ENCODE peak calls at places on chromosomes 12 and 14, in nine cellular contexts. One of them, this sample, is unnamed.

GRCh38 chr12:52630609-52631200 is 12.3 kb upstream of the KRT73 start:
- DNase-seq in stimulated activated CD4-positive, alpha-beta T cell treated with anti-CD3 and anti-CD28 coated beads, Interleukin-15, amount 100 ng/mL, for 24 hours: no peak
- DNase-seq in NCI-H1105 treated with DMSO at 0.1 percent for 48 hours: no peak
- DNase-seq in left lung: no peak
- DNase-seq in Calu3: no peak
- DNase-seq in posterior cingulate gyrus: no peak
- DNase-seq in WTC11: no peak
- DNase-seq in EL: no peak
- DNase-seq in AG20443: no peak
- DNase-seq in this sample: no peak

GRCh38 chr14:75717729-75718128 is 56.7 kb downstream of the TTLL5 start:
- DNase-seq in stimulated activated CD4-positive, alpha-beta T cell treated with anti-CD3 and anti-CD28 coated beads, Interleukin-15, amount 100 ng/mL, for 24 hours: no peak
- DNase-seq in NCI-H1105 treated with DMSO at 0.1 percent for 48 hours: no peak
- DNase-seq in left lung: no peak
- DNase-seq in Calu3: no peak
- DNase-seq in posterior cingulate gyrus: no peak
- DNase-seq in WTC11: no peak
- DNase-seq in EL: no peak
- DNase-seq in AG20443: no peak
- DNase-seq in this sample: no peak

GRCh38 chr12:43444940-43445564 is 107.0 kb downstream of the ADAMTS20 start:
- DNase-seq in stimulated activated CD4-positive, alpha-beta T cell treated with anti-CD3 and anti-CD28 coated beads, Interleukin-15, amount 100 ng/mL, for 24 hours: peak
- DNase-seq in NCI-H1105 treated with DMSO at 0.1 percent for 48 hours: peak
- DNase-seq in left lung: no peak
- DNase-seq in Calu3: peak
- DNase-seq in posterior cingulate gyrus: no peak
- DNase-seq in WTC11: peak
- DNase-seq in EL: peak
- DNase-seq in AG20443: peak
- DNase-seq in this sample: peak

GRCh38 chr12:40691913-40692616 is at the start of gene CNTN1:
- DNase-seq in stimulated activated CD4-positive, alpha-beta T cell treated with anti-CD3 and anti-CD28 coated beads, Interleukin-15, amount 100 ng/mL, for 24 hours: no peak
- DNase-seq in NCI-H1105 treated with DMSO at 0.1 percent for 48 hours: peak
- DNase-seq in left lung: peak
- DNase-seq in Calu3: no peak
- DNase-seq in posterior cingulate gyrus: peak
- DNase-seq in WTC11: peak
- DNase-seq in EL: peak
- DNase-seq in AG20443: peak
- DNase-seq in this sample: no peak

GRCh38 chr12:45934956-45935355 is 55.4 kb downstream of the SCAF11 start:
- DNase-seq in stimulated activated CD4-positive, alpha-beta T cell treated with anti-CD3 and anti-CD28 coated beads, Interleukin-15, amount 100 ng/mL, for 24 hours: no peak
- DNase-seq in NCI-H1105 treated with DMSO at 0.1 percent for 48 hours: peak
- DNase-seq in left lung: no peak
- DNase-seq in Calu3: no peak
- DNase-seq in posterior cingulate gyrus: no peak
- DNase-seq in WTC11: no peak
- DNase-seq in EL: no peak
- DNase-seq in AG20443: no peak
- DNase-seq in this sample: no peak

GRCh38 chr12:57842342-57843294 is 3.9 kb downstream of the CTDSP2 start:
- DNase-seq in stimulated activated CD4-positive, alpha-beta T cell treated with anti-CD3 and anti-CD28 coated beads, Interleukin-15, amount 100 ng/mL, for 24 hours: peak
- DNase-seq in NCI-H1105 treated with DMSO at 0.1 percent for 48 hours: no peak
- DNase-seq in left lung: no peak
- DNase-seq in Calu3: no peak
- DNase-seq in posterior cingulate gyrus: no peak
- DNase-seq in WTC11: peak
- DNase-seq in EL: peak
- DNase-seq in AG20443: no peak
- DNase-seq in this sample: no peak

GRCh38 chr12:50005150-50005549 is 20.1 kb downstream of the RACGAP1 start:
- DNase-seq in stimulated activated CD4-positive, alpha-beta T cell treated with anti-CD3 and anti-CD28 coated beads, Interleukin-15, amount 100 ng/mL, for 24 hours: no peak
- DNase-seq in NCI-H1105 treated with DMSO at 0.1 percent for 48 hours: no peak
- DNase-seq in left lung: no peak
- DNase-seq in Calu3: no peak
- DNase-seq in posterior cingulate gyrus: no peak
- DNase-seq in WTC11: no peak
- DNase-seq in EL: no peak
- DNase-seq in AG20443: no peak
- DNase-seq in this sample: no peak

GRCh38 chr12:6821271-6821673 is 349 bp upstream of the GPR162 start:
- DNase-seq in stimulated activated CD4-positive, alpha-beta T cell treated with anti-CD3 and anti-CD28 coated beads, Interleukin-15, amount 100 ng/mL, for 24 hours: peak
- DNase-seq in NCI-H1105 treated with DMSO at 0.1 percent for 48 hours: peak
- DNase-seq in left lung: peak
- DNase-seq in Calu3: no peak
- DNase-seq in posterior cingulate gyrus: peak
- DNase-seq in WTC11: peak
- DNase-seq in EL: peak
- DNase-seq in AG20443: peak
- DNase-seq in this sample: peak

GRCh38 chr14:99590746-99591555 is 13.1 kb downstream of the CCDC85C start:
- DNase-seq in stimulated activated CD4-positive, alpha-beta T cell treated with anti-CD3 and anti-CD28 coated beads, Interleukin-15, amount 100 ng/mL, for 24 hours: no peak
- DNase-seq in NCI-H1105 treated with DMSO at 0.1 percent for 48 hours: no peak
- DNase-seq in left lung: no peak
- DNase-seq in Calu3: peak
- DNase-seq in posterior cingulate gyrus: no peak
- DNase-seq in WTC11: no peak
- DNase-seq in EL: peak
- DNase-seq in AG20443: peak
- DNase-seq in this sample: no peak

GRCh38 chr12:89244536-89244935 is 107.8 kb downstream of the DUSP6 start:
- DNase-seq in stimulated activated CD4-positive, alpha-beta T cell treated with anti-CD3 and anti-CD28 coated beads, Interleukin-15, amount 100 ng/mL, for 24 hours: no peak
- DNase-seq in NCI-H1105 treated with DMSO at 0.1 percent for 48 hours: no peak
- DNase-seq in left lung: no peak
- DNase-seq in Calu3: no peak
- DNase-seq in posterior cingulate gyrus: no peak
- DNase-seq in WTC11: no peak
- DNase-seq in EL: peak
- DNase-seq in AG20443: peak
- DNase-seq in this sample: peak

GRCh38 chr12:2650261-2651060 is 144.3 kb upstream of the FKBP4 start:
- DNase-seq in stimulated activated CD4-positive, alpha-beta T cell treated with anti-CD3 and anti-CD28 coated beads, Interleukin-15, amount 100 ng/mL, for 24 hours: no peak
- DNase-seq in NCI-H1105 treated with DMSO at 0.1 percent for 48 hours: no peak
- DNase-seq in left lung: no peak
- DNase-seq in Calu3: no peak
- DNase-seq in posterior cingulate gyrus: no peak
- DNase-seq in WTC11: peak
- DNase-seq in EL: no peak
- DNase-seq in AG20443: no peak
- DNase-seq in this sample: no peak

GRCh38 chr12:68229956-68230355 is 4.3 kb upstream of the IL26 start:
- DNase-seq in stimulated activated CD4-positive, alpha-beta T cell treated with anti-CD3 and anti-CD28 coated beads, Interleukin-15, amount 100 ng/mL, for 24 hours: no peak
- DNase-seq in NCI-H1105 treated with DMSO at 0.1 percent for 48 hours: no peak
- DNase-seq in left lung: no peak
- DNase-seq in Calu3: no peak
- DNase-seq in posterior cingulate gyrus: no peak
- DNase-seq in WTC11: no peak
- DNase-seq in EL: no peak
- DNase-seq in AG20443: no peak
- DNase-seq in this sample: no peak

GRCh38 chr12:132279184-132279889 is 50.1 kb downstream of the GALNT9 start:
- DNase-seq in stimulated activated CD4-positive, alpha-beta T cell treated with anti-CD3 and anti-CD28 coated beads, Interleukin-15, amount 100 ng/mL, for 24 hours: no peak
- DNase-seq in NCI-H1105 treated with DMSO at 0.1 percent for 48 hours: no peak
- DNase-seq in left lung: no peak
- DNase-seq in Calu3: no peak
- DNase-seq in posterior cingulate gyrus: no peak
- DNase-seq in WTC11: no peak
- DNase-seq in EL: no peak
- DNase-seq in AG20443: no peak
- DNase-seq in this sample: no peak

GRCh38 chr14:22800356-22800755 is 14.9 kb downstream of the SLC7A7 start:
- DNase-seq in stimulated activated CD4-positive, alpha-beta T cell treated with anti-CD3 and anti-CD28 coated beads, Interleukin-15, amount 100 ng/mL, for 24 hours: no peak
- DNase-seq in NCI-H1105 treated with DMSO at 0.1 percent for 48 hours: no peak
- DNase-seq in left lung: no peak
- DNase-seq in Calu3: no peak
- DNase-seq in posterior cingulate gyrus: no peak
- DNase-seq in WTC11: no peak
- DNase-seq in EL: no peak
- DNase-seq in AG20443: no peak
- DNase-seq in this sample: no peak

GRCh38 chr12:27343255-27344000 is 10.8 kb downstream of the BMAL2 start:
- DNase-seq in stimulated activated CD4-positive, alpha-beta T cell treated with anti-CD3 and anti-CD28 coated beads, Interleukin-15, amount 100 ng/mL, for 24 hours: no peak
- DNase-seq in NCI-H1105 treated with DMSO at 0.1 percent for 48 hours: no peak
- DNase-seq in left lung: no peak
- DNase-seq in Calu3: peak
- DNase-seq in posterior cingulate gyrus: no peak
- DNase-seq in WTC11: no peak
- DNase-seq in EL: peak
- DNase-seq in AG20443: peak
- DNase-seq in this sample: no peak

GRCh38 chr14:32010561-32011188 is 66.4 kb upstream of the ARHGAP5 start:
- DNase-seq in stimulated activated CD4-positive, alpha-beta T cell treated with anti-CD3 and anti-CD28 coated beads, Interleukin-15, amount 100 ng/mL, for 24 hours: no peak
- DNase-seq in NCI-H1105 treated with DMSO at 0.1 percent for 48 hours: no peak
- DNase-seq in left lung: no peak
- DNase-seq in Calu3: no peak
- DNase-seq in posterior cingulate gyrus: no peak
- DNase-seq in WTC11: no peak
- DNase-seq in EL: peak
- DNase-seq in AG20443: peak
- DNase-seq in this sample: no peak

GRCh38 chr14:57087841-57088240 is 180.9 kb downstream of the EXOC5 start:
- DNase-seq in stimulated activated CD4-positive, alpha-beta T cell treated with anti-CD3 and anti-CD28 coated beads, Interleukin-15, amount 100 ng/mL, for 24 hours: no peak
- DNase-seq in NCI-H1105 treated with DMSO at 0.1 percent for 48 hours: no peak
- DNase-seq in left lung: no peak
- DNase-seq in Calu3: no peak
- DNase-seq in posterior cingulate gyrus: no peak
- DNase-seq in WTC11: no peak
- DNase-seq in EL: no peak
- DNase-seq in AG20443: no peak
- DNase-seq in this sample: no peak

GRCh38 chr14:90991690-90992443 is 68.6 kb downstream of the RPS6KA5 start:
- DNase-seq in stimulated activated CD4-positive, alpha-beta T cell treated with anti-CD3 and anti-CD28 coated beads, Interleukin-15, amount 100 ng/mL, for 24 hours: no peak
- DNase-seq in NCI-H1105 treated with DMSO at 0.1 percent for 48 hours: no peak
- DNase-seq in left lung: no peak
- DNase-seq in Calu3: no peak
- DNase-seq in posterior cingulate gyrus: no peak
- DNase-seq in WTC11: no peak
- DNase-seq in EL: no peak
- DNase-seq in AG20443: no peak
- DNase-seq in this sample: no peak

This sample was measured in AML-193.